ENCODE peak calls at places on chromosome 17, in ten cellular contexts. K is GM20000, D is upper lobe of right lung, M is GM10248, O is BJ, S is B cell, I is AG10803, H is OCI-LY7, X is fibroblast of the aortic adventitia, V is IMR-90. E is an unnamed sample.

GRCh38 chr17:71099003-71099710 is 929.8 kb downstream of the KCNJ2 start:
- DNase-seq in K (no peak), D (no peak), M (no peak), O (no peak), S (no peak), I (peak), H (no peak), X (no peak), V (no peak), E (no peak)

GRCh38 chr17:5705876-5706420 is 121.6 kb upstream of the NLRP1 start:
- DNase-seq in K (no peak), D (no peak), M (no peak), O (no peak), S (no peak), I (no peak), H (no peak), X (no peak), V (no peak), E (no peak)

GRCh38 chr17:13919818-13920217 is 149.5 kb upstream of the COX10 start:
- DNase-seq in K (no peak), D (no peak), M (no peak), O (no peak), S (no peak), I (peak), H (no peak), X (no peak), V (no peak), E (no peak)

GRCh38 chr17:79691931-79692330 is 38.8 kb upstream of the ENPP7 start:
- DNase-seq in K (no peak), D (no peak), M (no peak), O (no peak), S (no peak), I (peak), H (no peak), X (peak), V (no peak), E (no peak)

GRCh38 chr17:70872194-70872593 is 702.9 kb downstream of the KCNJ2 start:
- DNase-seq in K (no peak), D (no peak), M (no peak), O (no peak), S (no peak), I (no peak), H (no peak), X (no peak), V (no peak), E (no peak)

GRCh38 chr17:13557077-13557476 is 44.7 kb downstream of the HS3ST3A1 start:
- DNase-seq in K (no peak), D (no peak), M (no peak), O (peak), S (no peak), I (peak), H (no peak), X (peak), V (peak), E (no peak)

GRCh38 chr17:82100502-82101298 is 2.7 kb upstream of the FASN start:
- DNase-seq in K (no peak), D (no peak), M (no peak), O (no peak), S (no peak), I (no peak), H (no peak), X (no peak), V (no peak), E (no peak)

GRCh38 chr17:77392376-77393273 is 251.9 kb downstream of the SEC14L1 start:
- DNase-seq in K (no peak), D (no peak), M (no peak), O (no peak), S (no peak), I (peak), H (no peak), X (peak), V (no peak), E (no peak)

GRCh38 chr17:17090642-17091103 is 48.4 kb downstream of the MPRIP start:
- DNase-seq in K (no peak), D (peak), M (no peak), O (no peak), S (no peak), I (no peak), H (no peak), X (no peak), V (no peak), E (no peak)

GRCh38 chr17:76419576-76420245 is 33.2 kb downstream of the UBE2O start:
- DNase-seq in K (no peak), D (no peak), M (no peak), O (no peak), S (no peak), I (no peak), H (peak), X (no peak), V (no peak), E (no peak)

GRCh38 chr17:41335747-41336146 is 14.9 kb downstream of the KRT33A start:
- DNase-seq in K (no peak), D (no peak), M (no peak), O (no peak), S (no peak), I (no peak), H (no peak), X (no peak), V (no peak), E (no peak)

GRCh38 chr17:36863676-36864075 is 73.6 kb upstream of the LHX1 start:
- DNase-seq in K (no peak), D (no peak), M (no peak), O (no peak), S (no peak), I (no peak), H (no peak), X (no peak), V (no peak), E (no peak)

GRCh38 chr17:82551779-82552457 is 32.4 kb downstream of the FOXK2 start:
- DNase-seq in K (peak), D (peak), M (peak), O (no peak), S (peak), I (peak), H (peak), X (peak), V (peak), E (no peak)

GRCh38 chr17:81822996-81823799 is 9.9 kb downstream of the MCRIP1 start:
- DNase-seq in K (no peak), D (no peak), M (no peak), O (no peak), S (no peak), I (no peak), H (no peak), X (no peak), V (no peak), E (no peak)

GRCh38 chr17:38592487-38592886 is 13.3 kb downstream of the SRCIN1 start:
- DNase-seq in K (no peak), D (no peak), M (no peak), O (no peak), S (no peak), I (no peak), H (no peak), X (no peak), V (no peak), E (no peak)

GRCh38 chr17:73155410-73156165 is 9.2 kb upstream of the SSTR2 start:
- DNase-seq in K (no peak), D (no peak), M (no peak), O (no peak), S (no peak), I (no peak), H (no peak), X (no peak), V (no peak), E (no peak)

GRCh38 chr17:50539762-50540440 is 7.1 kb upstream of the SPATA20 start:
- DNase-seq in K (no peak), D (no peak), M (no peak), O (no peak), S (no peak), I (no peak), H (no peak), X (no peak), V (no peak), E (no peak)

GRCh38 chr17:65173284-65173793 is 36.2 kb downstream of the RGS9 start:
- DNase-seq in K (no peak), D (no peak), M (no peak), O (no peak), S (no peak), I (peak), H (peak), X (peak), V (peak), E (no peak)

GRCh38 chr17:58756246-58757161 is 850 bp downstream of the PPM1E start:
- DNase-seq in K (peak), D (no peak), M (peak), O (no peak), S (peak), I (no peak), H (peak), X (peak), V (no peak), E (no peak)

GRCh38 chr17:7095642-7096041 is 15.6 kb upstream of the CLEC10A start:
- DNase-seq in K (no peak), D (no peak), M (no peak), O (no peak), S (peak), I (no peak), H (peak), X (no peak), V (no peak), E (no peak)

GRCh38 chr17:338442-339192 is 14.0 kb downstream of the RPH3AL start:
- DNase-seq in K (no peak), D (peak), M (no peak), O (no peak), S (no peak), I (no peak), H (no peak), X (no peak), V (no peak), E (no peak)

GRCh38 chr17:79907855-79908254 is 68.6 kb upstream of the CBX4 start:
- DNase-seq in K (no peak), D (peak), M (no peak), O (peak), S (no peak), I (peak), H (no peak), X (no peak), V (peak), E (no peak)

DNA sequence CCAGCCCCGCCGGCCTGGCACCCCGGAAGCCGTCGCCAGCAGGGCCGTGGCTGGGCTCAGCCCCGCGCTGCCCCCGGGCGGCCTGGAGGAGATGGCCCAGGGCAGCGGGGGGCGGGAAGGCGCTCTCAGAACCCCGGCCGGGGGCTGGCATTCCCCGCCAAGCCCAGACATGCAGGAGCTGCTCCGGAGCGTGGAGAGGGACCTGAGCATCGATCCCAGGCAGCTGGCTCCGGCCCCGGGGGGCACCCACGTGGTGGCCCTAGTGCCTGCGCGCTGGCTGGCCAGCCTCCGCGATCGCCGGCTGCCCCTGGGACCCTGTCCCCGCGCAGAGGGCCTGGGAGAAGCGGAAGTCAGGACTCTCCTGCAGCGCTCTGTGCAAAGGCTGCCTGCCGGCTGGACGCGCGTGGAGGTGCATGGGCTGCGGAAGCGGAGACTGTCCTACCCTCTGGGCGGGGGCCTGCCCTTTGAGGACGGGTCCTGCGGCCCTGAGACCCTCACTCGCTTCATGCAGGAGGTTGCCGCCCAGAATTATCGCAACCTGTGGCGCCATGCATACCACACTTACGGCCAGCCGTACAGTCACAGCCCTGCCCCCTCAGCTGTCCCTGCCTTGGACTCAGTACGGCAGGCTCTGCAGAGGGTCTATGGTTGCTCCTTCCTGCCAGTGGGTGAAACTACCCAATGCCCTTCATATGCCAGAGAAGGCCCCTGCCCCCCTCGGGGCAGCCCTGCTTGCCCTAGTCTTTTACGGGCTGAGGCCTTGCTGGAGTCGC is 551 bp downstream of the WDR81 start:
- DNase-seq in K (no peak), D (peak), M (no peak), O (no peak), S (no peak), I (no peak), H (no peak), X (no peak), V (no peak), E (no peak)
- TF ChIP-seq CTCF in K (no peak), D (no peak), M (peak), O (no peak), S (no peak), I (no peak), H (no peak), X (no peak), V (peak), E (no peak)

GRCh38 chr17:49218941-49219913 is 8.7 kb downstream of the ABI3 start:
- DNase-seq in K (peak), D (peak), M (peak), O (no peak), S (peak), I (no peak), H (peak), X (no peak), V (no peak), E (no peak)
- TF ChIP-seq CTCF in K (peak), D (no peak), M (peak), O (peak), S (peak), I (peak), H (peak), X (peak), V (no peak), E (no peak)

DNA sequence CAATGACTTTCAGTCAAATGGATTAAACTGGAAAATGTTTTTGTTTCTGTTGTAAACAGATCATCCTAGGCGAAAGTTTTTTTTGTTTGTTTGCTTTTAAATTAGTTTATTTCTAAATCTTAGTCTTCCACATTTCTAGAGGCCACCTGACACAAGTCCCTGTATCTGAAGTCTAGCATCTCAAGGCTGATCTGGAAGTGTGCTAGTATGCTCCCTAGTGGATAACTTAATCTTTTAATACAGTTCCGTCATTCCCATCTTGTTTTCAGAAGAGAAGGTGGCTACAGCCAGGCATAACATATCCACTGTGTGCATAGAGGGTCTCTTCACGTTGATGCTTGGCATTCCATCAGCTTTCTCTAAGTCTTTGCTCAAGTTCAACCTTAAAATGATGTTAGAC is 7.6 kb downstream of the IFT20 start:
- DNase-seq in K (no peak), D (no peak), M (no peak), O (no peak), S (no peak), I (no peak), H (no peak), X (peak), V (peak), E (no peak)
- TF ChIP-seq CTCF in K (no peak), D (no peak), M (no peak), O (peak), S (no peak), I (peak), H (peak), X (no peak), V (peak), E (no peak)

GRCh38 chr17:55606431-55606830 is 95.2 kb upstream of the SMIM36 start:
- DNase-seq in K (no peak), D (no peak), M (no peak), O (no peak), S (no peak), I (no peak), H (no peak), X (no peak), V (no peak), E (no peak)

GRCh38 chr17:55607736-55608341 is 96.6 kb upstream of the SMIM36 start:
- DNase-seq in K (no peak), D (peak), M (no peak), O (no peak), S (no peak), I (no peak), H (no peak), X (peak), V (peak), E (no peak)

GRCh38 chr17:55605705-55606104 is 94.5 kb upstream of the SMIM36 start:
- DNase-seq in K (no peak), D (no peak), M (no peak), O (no peak), S (no peak), I (no peak), H (no peak), X (no peak), V (no peak), E (no peak)

GRCh38 chr17:55598495-55598894 is 87.2 kb upstream of the SMIM36 start:
- DNase-seq in K (no peak), D (no peak), M (no peak), O (no peak), S (no peak), I (no peak), H (no peak), X (no peak), V (no peak), E (no peak)

DNA sequence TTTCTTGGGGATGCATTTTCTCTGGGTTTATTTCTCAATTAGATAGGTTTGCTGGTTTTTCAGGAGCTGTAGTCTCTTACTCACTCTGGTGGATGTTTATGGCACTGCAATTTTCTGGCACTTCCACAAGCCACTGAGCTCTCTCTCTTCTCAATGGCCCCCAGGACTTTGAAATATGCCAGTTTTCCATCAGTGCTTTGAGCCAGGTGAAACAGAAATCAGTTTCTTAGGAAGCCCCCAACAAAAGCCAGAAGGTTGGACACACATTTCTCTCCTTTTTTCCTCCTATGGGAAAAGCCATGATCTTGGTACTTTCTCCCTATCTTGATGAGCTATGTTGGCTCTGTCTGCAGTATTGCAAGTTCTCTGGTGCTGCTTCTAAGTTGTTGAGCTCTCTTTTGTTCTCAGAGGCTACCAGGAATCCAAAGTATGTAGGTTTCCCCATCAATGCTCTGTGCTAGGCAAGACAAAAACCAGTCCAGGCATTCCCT is 90.7 kb upstream of the SMIM36 start:
- DNase-seq in K (peak), D (no peak), M (peak), O (no peak), S (peak), I (peak), H (peak), X (peak), V (peak), E (no peak)
- TF ChIP-seq CTCF in K (peak), D (peak), M (peak), O (peak), S (peak), I (peak), H (peak), X (peak), V (peak), E (no peak)